ENCODE peak calls at places on chromosomes 5 and 9, in six cellular contexts. Z is A549, U is stomach, P is heart left ventricle, O is psoas muscle, J is neuronal stem cell. G is an unnamed sample.

GRCh38 chr9:81671880-81672280 is 17.5 kb downstream of the TLE1 start:
- DNase-seq in Z (no peak), U (peak; percentile 78), P (peak; percentile 91), O (peak; percentile 79), J (no peak), G (no peak)

GRCh38 chr9:71663931-71664459 is 104.3 kb downstream of the CEMIP2 start:
- DNase-seq in Z (no peak), U (no peak), P (no peak), O (no peak), J (peak; percentile 9), G (no peak)

GRCh38 chr9:73037613-73038012 is 84.8 kb upstream of the ALDH1A1 start:
- DNase-seq in Z (peak; percentile 38), U (no peak), P (no peak), O (no peak), J (no peak), G (no peak)

GRCh38 chr5:91266184-91266705 is 116.9 kb downstream of the ARRDC3 start:
- DNase-seq in Z (peak; percentile 26), U (no peak), P (no peak), O (no peak), J (no peak), G (no peak)

GRCh38 chr9:131318211-131318610 is 28.7 kb downstream of the PLPP7 start:
- DNase-seq in Z (no peak), U (no peak), P (peak; percentile 49), O (no peak), J (no peak), G (no peak)

GRCh38 chr9:33287087-33287490 is 3.2 kb upstream of the NFX1 start:
- DNase-seq in Z (peak; percentile 80), U (peak; percentile 55), P (peak; percentile 34), O (no peak), J (no peak), G (no peak)

GRCh38 chr9:112547712-112548440 is 61.2 kb downstream of the KIAA1958 start:
- DNase-seq in Z (no peak), U (peak; percentile 60), P (no peak), O (no peak), J (no peak), G (no peak)

GRCh38 chr9:114662081-114662989 is 4.7 kb upstream of the TEX53 start:
- DNase-seq in Z (peak; percentile 33), U (peak; percentile 46), P (no peak), O (no peak), J (peak; percentile 55), G (peak; percentile 53)

GRCh38 chr9:89359018-89359417 is 40.7 kb downstream of the SECISBP2 start:
- DNase-seq in Z (no peak), U (no peak), P (no peak), O (no peak), J (no peak), G (no peak)

GRCh38 chr9:84419203-84419602 is 78.6 kb upstream of the SLC28A3 start:
- DNase-seq in Z (no peak), U (no peak), P (no peak), O (no peak), J (no peak), G (no peak)

GRCh38 chr9:114611516-114612271 is 603 bp downstream of the TMEM268 start:
- DNase-seq in Z (peak; percentile 63), U (peak; percentile 55), P (peak; percentile 77), O (peak; percentile 71), J (no peak), G (no peak)

DNA sequence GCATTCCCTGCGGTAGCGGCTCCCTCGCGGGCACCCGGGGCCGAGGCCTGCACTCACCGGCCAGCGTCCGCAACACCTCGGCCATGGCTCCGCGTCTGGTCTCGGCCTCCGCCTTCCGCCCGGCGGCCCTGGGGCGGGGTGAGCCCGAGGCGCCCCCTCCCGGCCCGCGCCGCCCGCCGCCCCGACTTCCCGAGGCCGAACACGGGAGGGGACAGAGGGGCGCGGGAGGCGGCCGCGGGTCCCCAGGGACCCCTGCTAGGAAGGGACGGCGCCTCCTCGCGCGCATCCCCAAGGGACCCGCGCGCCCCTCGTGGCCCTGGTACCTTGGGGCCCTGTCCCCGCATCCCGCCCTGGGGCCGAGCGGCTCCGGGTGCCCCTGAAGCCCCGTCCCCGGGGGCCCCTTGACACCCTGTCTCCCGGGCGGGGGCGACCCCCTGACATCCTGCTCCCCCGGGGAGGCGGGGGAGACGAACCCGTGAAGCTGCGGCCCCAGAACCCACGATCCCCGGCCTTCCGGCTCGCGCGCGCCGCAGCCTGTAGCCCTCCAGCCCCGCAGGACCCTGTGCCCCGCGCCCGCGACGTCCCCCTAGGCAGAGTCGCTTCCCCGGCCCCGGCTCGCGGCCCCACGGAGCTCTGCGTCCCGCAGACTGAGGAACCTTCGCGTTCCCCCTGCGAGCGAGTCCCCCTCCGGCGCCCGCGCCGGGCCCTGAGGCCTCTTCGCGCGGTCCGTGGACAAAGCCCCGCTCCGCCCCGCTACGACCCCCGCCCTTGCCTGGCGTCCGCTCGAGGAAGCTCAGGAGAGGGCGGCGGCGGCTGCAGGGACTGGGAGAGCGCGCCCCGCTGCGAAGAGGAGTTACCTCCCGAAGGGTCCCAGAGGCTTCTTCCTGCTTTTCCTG is at the start of gene ABO:
- DNase-seq in Z (no peak), U (peak; percentile 50), P (peak; percentile 44), O (no peak), J (no peak), G (no peak)
- H3K9me3 ChIP-seq in Z (no peaks in the 10 kb centered on the region), U (no peaks in the 10 kb centered on the region), P (peaks cover 5% of the 10 kb centered on the region), O (no peaks in the 10 kb centered on the region), J (peaks cover 18% of the 10 kb centered on the region), G (no peaks in the 10 kb centered on the region)

DNA sequence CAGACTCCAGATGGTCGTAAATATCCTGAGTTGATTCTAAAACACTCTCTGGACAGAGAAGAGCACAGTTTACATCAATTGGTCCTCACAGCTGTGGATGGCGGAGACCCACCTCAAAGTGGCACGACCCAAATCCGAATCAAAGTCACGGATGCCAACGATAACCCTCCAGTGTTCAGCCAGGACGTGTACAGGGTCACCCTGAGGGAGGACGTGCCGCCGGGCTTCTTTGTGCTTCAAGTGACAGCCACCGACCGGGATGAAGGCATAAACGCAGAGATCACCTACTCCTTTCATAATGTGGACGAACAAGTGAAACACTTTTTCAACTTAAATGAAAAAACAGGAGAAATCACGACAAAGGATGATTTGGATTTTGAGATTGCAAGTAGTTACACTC is 891 bp downstream of the PCDHGB2 start:
- DNase-seq in Z (no peak), U (no peak), P (no peak), O (no peak), J (no peak), G (no peak)
- H3K9me3 ChIP-seq in Z (peaks cover 69% of the 10 kb centered on the region), U (peaks cover 62% of the 10 kb centered on the region), P (peaks cover 96% of the 10 kb centered on the region), O (peaks cover 34% of the 10 kb centered on the region), J (peaks cover 34% of the 10 kb centered on the region), G (peaks cover 14% of the 10 kb centered on the region)

GRCh38 chr5:141398608-141399007 is 861 bp downstream of the PCDHGB5 start:
- DNase-seq in Z (no peak), U (no peak), P (no peak), O (no peak), J (no peak), G (no peak)
- H3K9me3 ChIP-seq in Z (peaks cover 68% of the 10 kb centered on the region), U (peaks cover 44% of the 10 kb centered on the region), P (peaks cover 88% of the 10 kb centered on the region), O (peaks cover 4% of the 10 kb centered on the region), J (peaks cover 31% of the 10 kb centered on the region), G (peaks cover 2% of the 10 kb centered on the region)

DNA sequence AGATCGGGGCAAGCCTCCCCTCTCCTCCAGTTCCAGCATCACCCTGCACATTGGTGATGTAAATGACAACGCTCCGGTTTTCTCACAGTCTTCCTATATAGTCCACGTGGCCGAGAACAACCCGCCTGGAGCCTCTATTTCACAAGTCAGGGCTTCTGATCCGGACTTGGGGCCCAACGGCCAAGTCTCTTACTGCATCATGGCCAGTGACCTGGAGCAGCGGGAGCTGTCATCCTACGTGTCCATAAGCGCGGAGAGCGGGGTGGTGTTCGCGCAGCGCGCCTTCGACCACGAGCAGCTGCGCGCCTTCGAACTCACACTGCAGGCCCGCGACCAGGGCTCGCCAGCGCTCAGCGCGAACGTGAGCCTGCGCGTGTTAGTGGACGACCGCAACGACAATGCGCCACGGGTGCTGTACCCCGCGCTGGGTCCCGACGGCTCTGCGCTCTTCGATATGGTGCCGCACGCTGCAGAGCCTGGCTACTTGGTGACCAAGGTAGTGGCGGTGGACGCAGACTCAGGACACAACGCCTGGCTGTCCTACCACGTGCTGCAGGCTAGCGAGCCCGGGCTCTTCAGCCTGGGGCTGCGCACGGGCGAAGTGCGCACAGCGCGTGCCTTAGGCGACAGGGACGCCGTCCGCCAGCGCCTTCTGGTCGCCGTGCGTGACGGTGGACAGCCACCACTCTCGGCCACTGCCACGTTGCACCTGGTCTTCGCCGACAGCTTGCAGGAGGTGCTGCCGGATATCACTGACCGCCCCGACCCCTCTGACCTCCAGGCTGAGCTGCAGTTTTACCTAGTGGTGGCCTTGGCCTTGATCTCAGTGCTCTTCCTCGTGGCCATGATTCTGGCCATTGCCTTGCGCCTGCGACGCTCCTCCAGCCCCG is 1.9 kb downstream of the PCDHGB4 start:
- DNase-seq in Z (no peak), U (no peak), P (no peak), O (no peak), J (no peak), G (no peak)
- H3K9me3 ChIP-seq in Z (peaks cover 72% of the 10 kb centered on the region), U (peaks cover 62% of the 10 kb centered on the region), P (peaks cover 95% of the 10 kb centered on the region), O (no peaks in the 10 kb centered on the region), J (peaks cover 40% of the 10 kb centered on the region), G (peaks cover 21% of the 10 kb centered on the region)

GRCh38 chr5:2752875-2753435 is 1.5 kb upstream of the IRX2 start:
- DNase-seq in Z (no peak), U (peak; percentile 46), P (no peak), O (no peak), J (no peak), G (no peak)
- H3K9me3 ChIP-seq in Z (no peaks in the 10 kb centered on the region), U (no peaks in the 10 kb centered on the region), P (no peaks in the 10 kb centered on the region), O (no peaks in the 10 kb centered on the region), J (peaks cover 3% of the 10 kb centered on the region), G (no peaks in the 10 kb centered on the region)